ENCODE peak calls at places on chromosomes 3 and 15, in nine cellular contexts. U is upper lobe of left lung, D is K562, P is right lobe of liver, J is suprapubic skin, Q is breast epithelium, N is tibial nerve, V is IMR-90, H is spleen. M is an unnamed sample.

GRCh38 chr3:194548346-194549321 is 61.8 kb upstream of the ATP13A3 start:
- DNase-seq in J (no peak), V (peak), U (no peak), Q (no peak), P (no peak), H (no peak), N (no peak), D (no peak), M (no peak)

GRCh38 chr3:71485903-71486302 is 97.6 kb downstream of the FOXP1 start:
- DNase-seq in N (no peak), J (no peak), U (no peak), D (no peak), Q (no peak), P (no peak), V (no peak), H (no peak), M (no peak)

GRCh38 chr3:78839710-78840109 is 928.1 kb downstream of the ROBO1 start:
- DNase-seq in U (no peak), P (no peak), Q (no peak), V (peak), H (no peak), N (no peak), D (no peak), J (no peak), M (no peak)

GRCh38 chr3:188940213-188940914 is 231.4 kb upstream of the TPRG1 start:
- DNase-seq in U (no peak), H (no peak), D (no peak), P (no peak), N (no peak), J (no peak), V (no peak), Q (no peak), M (no peak)

GRCh38 chr3:82080261-82080660 is 318.8 kb upstream of the GBE1 start:
- DNase-seq in D (no peak), P (no peak), J (no peak), N (no peak), Q (no peak), V (no peak), H (no peak), U (no peak), M (no peak)

GRCh38 chr3:16838561-16838960 is 46.2 kb upstream of the PLCL2 start:
- DNase-seq in P (peak), V (no peak), J (no peak), N (no peak), H (no peak), D (no peak), U (no peak), Q (no peak), M (no peak)

GRCh38 chr3:107939621-107940236 is 151.1 kb downstream of the CD47 start:
- DNase-seq in V (no peak), Q (no peak), J (no peak), D (no peak), P (no peak), N (no peak), H (no peak), U (no peak), M (peak)

GRCh38 chr15:78265752-78266224 is 1.4 kb downstream of the DNAJA4 start:
- DNase-seq in N (no peak), U (no peak), H (no peak), J (no peak), P (no peak), D (no peak), Q (no peak), V (peak), M (no peak)

GRCh38 chr3:99471353-99472323 is 166.8 kb upstream of the COL8A1 start:
- DNase-seq in N (peak), V (no peak), H (no peak), P (no peak), J (no peak), U (no peak), Q (no peak), D (no peak), M (no peak)

GRCh38 chr3:12999147-13000140 is 73.8 kb downstream of the IQSEC1 start:
- DNase-seq in U (peak), D (peak), J (peak), V (no peak), H (peak), Q (peak), P (peak), N (peak), M (peak)

GRCh38 chr3:120432105-120432860 is 18.5 kb downstream of the FSTL1 start:
- DNase-seq in P (no peak), N (no peak), V (peak), U (no peak), H (no peak), Q (no peak), J (peak), D (peak), M (no peak)

GRCh38 chr15:70264014-70264492 is 166.3 kb upstream of the TLE3 start:
- DNase-seq in D (no peak), N (no peak), J (no peak), H (peak), Q (no peak), U (no peak), P (no peak), V (no peak), M (no peak)

GRCh38 chr3:62229908-62230307 is 143.4 kb downstream of the FEZF2 start:
- DNase-seq in V (no peak), Q (no peak), H (no peak), D (peak), U (no peak), P (no peak), J (no peak), N (no peak), M (no peak)

GRCh38 chr15:83057660-83058376 is 9.2 kb downstream of the BTBD1 start:
- DNase-seq in V (no peak), U (no peak), D (no peak), P (no peak), H (no peak), N (no peak), Q (no peak), J (no peak), M (no peak)

GRCh38 chr3:32956750-32957570 is 5.5 kb downstream of the CCR4 start:
- DNase-seq in J (no peak), D (no peak), U (no peak), Q (no peak), H (no peak), N (no peak), P (no peak), V (peak), M (no peak)

GRCh38 chr3:129504471-129505100 is 23.9 kb upstream of the RHO start:
- DNase-seq in V (no peak), U (no peak), J (no peak), P (no peak), Q (no peak), H (no peak), D (no peak), N (no peak), M (no peak)

GRCh38 chr3:129888739-129889138 is 4.8 kb downstream of the TMCC1 start:
- DNase-seq in P (no peak), Q (no peak), D (no peak), J (no peak), V (peak), U (no peak), H (no peak), N (no peak), M (no peak)

GRCh38 chr15:41797194-41797593 is 22.9 kb downstream of the MAPKBP1 start:
- DNase-seq in P (no peak), Q (no peak), N (no peak), D (no peak), U (no peak), H (no peak), J (no peak), V (no peak), M (no peak)

GRCh38 chr15:56973463-56973862 is 55.0 kb downstream of the TCF12 start:
- DNase-seq in P (no peak), D (no peak), J (no peak), U (no peak), H (no peak), N (no peak), Q (no peak), V (no peak), M (no peak)

GRCh38 chr3:142808103-142808917 is 80.6 kb downstream of the PCOLCE2 start:
- DNase-seq in V (peak), P (no peak), H (no peak), N (no peak), J (no peak), Q (no peak), U (no peak), D (no peak), M (no peak)

GRCh38 chr3:112304611-112305010 is 10.6 kb upstream of the SLC9C1 start:
- DNase-seq in D (no peak), N (no peak), V (peak), Q (no peak), U (no peak), P (no peak), J (no peak), H (no peak), M (no peak)

GRCh38 chr15:65085207-65085753 is 8.7 kb downstream of the KBTBD13 start:
- DNase-seq in Q (no peak), N (no peak), U (peak), J (no peak), D (no peak), H (no peak), V (no peak), P (no peak), M (no peak)

GRCh38 chr15:71654714-71655174 is 155.6 kb upstream of the NR2E3 start:
- DNase-seq in H (no peak), J (no peak), V (no peak), N (peak), P (no peak), Q (no peak), D (no peak), U (no peak), M (no peak)

GRCh38 chr3:125589743-125590142 is 5.6 kb downstream of the OSBPL11 start:
- DNase-seq in H (no peak), J (no peak), Q (no peak), U (no peak), P (no peak), V (no peak), D (no peak), N (no peak), M (no peak)

GRCh38 chr3:196207833-196208607 is 3.2 kb downstream of the ZDHHC19 start:
- DNase-seq in N (no peak), H (peak), P (peak), D (peak), J (no peak), V (no peak), Q (no peak), U (peak), M (no peak)

GRCh38 chr3:144344925-144345548 is 373.4 kb downstream of the DIPK2A start:
- DNase-seq in V (no peak), J (no peak), U (no peak), N (no peak), P (no peak), Q (no peak), D (no peak), H (no peak), M (no peak)

GRCh38 chr3:151460240-151460639 is 621 bp downstream of the IGSF10 start:
- DNase-seq in D (no peak), Q (no peak), N (no peak), H (no peak), V (no peak), J (no peak), U (no peak), P (no peak), M (no peak)

GRCh38 chr15:63506537-63507035 is 2.2 kb downstream of the USP3 start:
- DNase-seq in Q (no peak), P (no peak), V (no peak), H (no peak), U (no peak), N (no peak), D (no peak), J (no peak), M (peak)

GRCh38 chr3:69972672-69973071 is 26.9 kb upstream of the SAMMSON start:
- DNase-seq in J (no peak), N (no peak), H (no peak), D (no peak), V (no peak), P (no peak), U (no peak), Q (no peak), M (no peak)

GRCh38 chr15:42696626-42697025 is 40.3 kb downstream of the CDAN1 start:
- DNase-seq in J (no peak), V (no peak), H (no peak), P (no peak), D (no peak), U (no peak), Q (no peak), N (no peak), M (no peak)

GRCh38 chr15:62901916-62902554 is 140.5 kb upstream of the TPM1 start:
- DNase-seq in H (no peak), V (no peak), Q (no peak), P (no peak), D (no peak), U (no peak), J (no peak), N (no peak), M (no peak)

GRCh38 chr15:29032229-29032625 is 146.5 kb downstream of the APBA2 start:
- DNase-seq in Q (no peak), N (no peak), P (no peak), H (no peak), D (no peak), U (no peak), J (peak), V (no peak), M (no peak)

GRCh38 chr3:134666885-134667284 is 16.1 kb upstream of the KY start:
- DNase-seq in Q (peak), N (no peak), H (no peak), U (no peak), P (no peak), V (no peak), D (no peak), J (peak), M (no peak)

GRCh38 chr3:187734841-187735240 is 10.4 kb downstream of the BCL6 start:
- DNase-seq in U (no peak), P (no peak), J (no peak), N (no peak), H (no peak), D (no peak), V (no peak), Q (no peak), M (no peak)

GRCh38 chr15:70351941-70352774 is 254.4 kb upstream of the TLE3 start:
- DNase-seq in P (no peak), N (no peak), V (no peak), D (no peak), J (peak), U (no peak), H (no peak), Q (no peak), M (no peak)

GRCh38 chr3:63142681-63143080 is 135.4 kb upstream of the SYNPR start:
- DNase-seq in U (no peak), P (no peak), V (no peak), N (no peak), H (no peak), J (no peak), Q (no peak), D (no peak), M (no peak)

GRCh38 chr3:21393684-21394307 is 357.2 kb downstream of the ZNF385D start:
- DNase-seq in D (no peak), U (no peak), V (no peak), Q (no peak), P (no peak), N (no peak), J (no peak), H (no peak), M (no peak)

DNA sequence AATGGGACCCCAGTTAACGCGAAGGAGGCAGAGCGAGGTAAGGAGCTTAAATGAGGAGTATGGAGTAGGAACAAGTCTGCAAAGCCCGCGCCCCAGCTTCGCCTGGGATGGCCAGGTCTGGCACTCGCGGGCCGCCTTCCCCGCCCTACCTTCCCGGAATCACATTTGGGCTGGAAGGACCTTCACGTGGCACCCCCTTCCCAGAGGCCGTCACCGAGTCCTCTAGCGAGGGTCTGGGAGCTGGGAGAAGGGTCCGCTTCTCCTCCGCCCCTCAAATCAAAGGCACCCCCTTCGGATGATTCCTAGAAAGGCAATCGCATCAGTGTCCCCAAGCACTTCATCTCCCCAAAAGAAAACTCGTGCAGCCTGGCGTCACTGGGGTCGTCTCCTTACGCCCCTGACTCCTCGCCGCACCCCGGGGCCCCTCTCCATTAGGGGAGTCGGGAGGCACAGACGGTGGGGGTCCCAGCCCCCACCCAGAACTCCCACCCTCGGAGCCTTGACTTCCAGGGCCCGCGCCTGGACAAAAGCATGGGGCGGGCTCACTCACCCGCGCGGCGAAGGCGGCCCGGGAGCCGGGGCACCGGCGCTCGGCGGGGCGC is 375 bp downstream of the MYLK start:
- DNase-seq in P (no peak), J (no peak), V (no peak), Q (peak), D (no peak), N (no peak), U (no peak), H (no peak), M (no peak)
- H3K27ac ChIP-seq in P (no peak), J (no peak), V (peak), Q (peak), D (no peak), N (no peak), U (no peak), H (no peak), M (no peak)

DNA sequence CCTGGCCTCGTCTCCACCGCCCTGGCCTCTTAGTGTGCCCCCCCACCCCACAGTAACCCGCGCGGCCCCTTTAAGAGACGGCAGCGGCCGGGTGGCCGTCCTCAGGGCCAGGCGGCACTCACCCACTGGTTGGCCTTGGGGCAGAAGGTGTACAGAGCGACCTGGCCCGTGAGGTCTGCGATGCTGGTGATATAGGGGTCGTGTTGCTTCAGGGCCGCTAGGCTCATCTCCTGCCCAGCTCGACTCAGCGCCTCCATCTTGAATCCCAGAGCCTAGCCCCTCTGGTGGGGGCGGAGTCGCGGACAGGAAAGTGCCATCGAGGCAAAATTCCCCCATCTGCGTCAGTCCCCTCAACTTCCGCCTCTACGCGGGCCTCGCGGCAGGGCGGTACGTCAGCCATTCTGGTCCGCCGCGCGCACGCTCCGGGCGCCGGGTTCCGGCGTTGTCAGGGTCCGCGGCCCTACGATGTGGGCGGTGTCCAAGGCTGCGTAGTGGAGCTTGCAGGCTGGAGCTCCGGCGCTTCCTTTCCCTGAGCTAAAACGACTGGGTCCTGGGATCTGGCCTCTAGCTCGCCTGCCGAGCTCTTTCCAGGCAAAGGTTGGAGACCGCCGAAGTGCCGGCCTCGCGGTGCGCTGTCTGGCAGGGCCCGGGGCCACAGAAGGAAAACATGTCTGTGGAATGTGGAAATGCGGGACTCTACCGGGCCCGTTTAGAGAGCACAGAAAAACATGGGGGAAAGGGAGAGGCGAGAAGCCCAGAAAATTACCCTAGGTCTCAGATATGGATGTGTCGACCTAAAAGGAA is at the start of gene DCP1A:
- DNase-seq in U (peak), Q (peak), V (peak), P (peak), D (peak), J (peak), N (peak), H (peak), M (peak)
- TF ChIP-seq POLR2A in U (peak), Q (peak), V (peak), P (peak), D (peak), J (peak), N (peak), H (peak), M (peak)

GRCh38 chr3:182629521-182629920 is 163.8 kb upstream of the ATP11B start:
- DNase-seq in Q (no peak), J (no peak), N (no peak), U (no peak), V (no peak), P (no peak), H (no peak), D (no peak), M (no peak)
- H3K27ac ChIP-seq in Q (no peak), J (no peak), N (no peak), U (no peak), V (no peak), P (no peak), H (no peak), D (no peak), M (no peak)

GRCh38 chr3:171221104-171221503 is 194.6 kb upstream of the SLC2A2 start:
- DNase-seq in D (no peak), P (no peak), J (no peak), V (no peak), N (no peak), H (no peak), Q (no peak), U (no peak), M (no peak)

GRCh38 chr3:171221597-171221996 is 195.1 kb upstream of the SLC2A2 start:
- DNase-seq in N (no peak), D (no peak), U (no peak), P (no peak), Q (no peak), H (no peak), J (no peak), V (no peak), M (no peak)

GRCh38 chr3:171225101-171225674 is 198.7 kb upstream of the SLC2A2 start:
- DNase-seq in N (no peak), P (no peak), U (no peak), J (no peak), D (no peak), H (no peak), Q (no peak), V (no peak), M (no peak)

GRCh38 chr3:171223396-171223795 is 196.9 kb upstream of the SLC2A2 start:
- DNase-seq in J (no peak), H (no peak), D (no peak), Q (no peak), P (no peak), N (no peak), U (no peak), V (no peak), M (no peak)

DNA sequence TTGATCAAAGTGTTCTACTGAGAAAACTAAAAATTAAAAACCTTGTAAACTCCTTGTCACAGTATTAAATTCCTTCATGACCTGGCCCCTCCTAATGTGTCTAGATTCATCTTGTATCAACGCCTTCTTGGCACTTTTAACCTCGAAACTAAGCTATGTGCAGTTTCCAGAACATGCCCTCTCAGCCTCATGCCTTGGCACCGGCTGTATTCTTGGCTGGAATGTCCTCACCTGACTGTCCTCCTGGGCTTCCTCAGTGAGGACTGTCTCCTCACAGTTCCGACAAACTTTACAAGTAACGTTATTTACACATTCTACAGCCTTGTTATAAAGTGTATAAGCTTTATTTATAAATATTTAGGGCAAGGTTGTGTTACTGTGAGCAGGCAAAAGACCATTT is 196.5 kb upstream of the SLC2A2 start:
- DNase-seq in P (no peak), J (no peak), N (no peak), Q (no peak), H (no peak), V (no peak), D (no peak), U (no peak), M (no peak)
- TF ChIP-seq POLR2A in P (no peak), J (no peak), N (no peak), Q (no peak), H (no peak), V (no peak), D (no peak), U (no peak), M (no peak)

M was measured in prostate gland.